ENCODE peak calls at places on chromosomes 11 and 22, in six cellular contexts. F is fibroblast of mammary gland; X is stimulated activated CD4-positive, alpha-beta T cell treated with anti-CD3 and anti-CD28 coated beads, Interleukin-4, amount 100 ng/mL, for 48 hours; T is RWPE1; O is right lobe of liver; D is effector CD4-positive, alpha-beta T cell. M is an unnamed sample.

GRCh38 chr22:50293441-50294318 is 13.8 kb downstream of the PLXNB2 start:
- DNase-seq in F (peak), X (no peak), T (no peak), O (peak), D (no peak), M (no peak)

GRCh38 chr11:64885367-64886286 is 7.2 kb upstream of the EHD1 start:
- DNase-seq in F (peak), X (no peak), T (peak), O (no peak), D (no peak), M (no peak)

GRCh38 chr11:95222817-95223216 is 8.2 kb downstream of the SESN3 start:
- DNase-seq in F (no peak), X (no peak), T (no peak), O (no peak), D (no peak), M (no peak)

GRCh38 chr11:45234306-45235006 is 51.7 kb downstream of the SYT13 start:
- DNase-seq in F (no peak), X (no peak), T (no peak), O (no peak), D (no peak), M (no peak)

GRCh38 chr22:50039669-50040458 is 18.2 kb downstream of the TTLL8 start:
- DNase-seq in F (no peak), X (no peak), T (no peak), O (no peak), D (no peak), M (no peak)

GRCh38 chr11:92886243-92886905 is 83.1 kb upstream of the MTNR1B start:
- DNase-seq in F (peak), X (peak), T (peak), O (no peak), D (no peak), M (peak)

GRCh38 chr11:111878385-111878765 is 590 bp downstream of the FDXACB1 start:
- DNase-seq in F (peak), X (no peak), T (no peak), O (no peak), D (no peak), M (no peak)

GRCh38 chr11:21654091-21654490 is 538.8 kb upstream of the ANO5 start:
- DNase-seq in F (no peak), X (no peak), T (no peak), O (no peak), D (no peak), M (peak)